ENCODE peak calls at places on chromosomes 7 and 10, in five cellular contexts. O is IMR-90, A is A673, B is GM23248, Y is GM12865. Q is an unnamed sample.

GRCh38 chr7:98137826-98138151 is 31.1 kb downstream of the LMTK2 start:
- DNase-seq in B (no peak), Y (peak), A (no peak), O (no peak), Q (peak)

GRCh38 chr7:97298561-97298960 is 181.1 kb downstream of the SDHAF3 start:
- DNase-seq in O (no peak), B (no peak), A (no peak), Y (no peak), Q (no peak)

GRCh38 chr7:65438593-65438992 is 64.9 kb downstream of the ZNF92 start:
- DNase-seq in O (peak), B (peak), A (peak), Y (no peak), Q (peak)

GRCh38 chr10:124743188-124744046 is 761 bp downstream of the FAM53B start:
- DNase-seq in Y (peak), B (peak), A (peak), O (no peak), Q (peak)

GRCh38 chr7:135801877-135802276 is 53.3 kb upstream of the FAM180A start:
- DNase-seq in B (no peak), Y (no peak), O (no peak), A (no peak), Q (no peak)

GRCh38 chr7:127667017-127667670 is 15.2 kb downstream of the SND1 start:
- DNase-seq in Y (no peak), A (peak), O (peak), B (peak), Q (no peak)

GRCh38 chr7:33392143-33392542 is 262.8 kb downstream of the BBS9 start:
- DNase-seq in B (no peak), O (no peak), A (no peak), Y (no peak), Q (no peak)

GRCh38 chr7:105102557-105103352 is 88.8 kb downstream of the KMT2E start:
- DNase-seq in O (no peak), Y (no peak), A (no peak), B (no peak), Q (no peak)

GRCh38 chr7:80833289-80834104 is 85.4 kb downstream of the SEMA3C start:
- DNase-seq in B (peak), O (peak), A (peak), Y (no peak), Q (no peak)

GRCh38 chr7:103934508-103934907 is 55.0 kb downstream of the RELN start:
- DNase-seq in B (no peak), O (no peak), A (no peak), Y (no peak), Q (no peak)

GRCh38 chr7:22094413-22095304 is 149.0 kb upstream of the CDCA7L start:
- DNase-seq in B (peak), Y (no peak), A (peak), O (peak), Q (no peak)

GRCh38 chr7:36186359-36186758 is 33.3 kb downstream of the EEPD1 start:
- DNase-seq in Y (no peak), O (peak), B (no peak), A (no peak), Q (no peak)

GRCh38 chr10:111139567-111139966 is 62.7 kb downstream of the ADRA2A start:
- DNase-seq in A (no peak), O (no peak), B (no peak), Y (no peak), Q (no peak)

GRCh38 chr7:18770852-18771251 is 275.3 kb downstream of the HDAC9 start:
- DNase-seq in Y (no peak), A (no peak), O (no peak), B (peak), Q (no peak)

GRCh38 chr10:58508316-58508715 is 4.4 kb upstream of the BICC1 start:
- DNase-seq in B (peak), A (no peak), O (peak), Y (no peak), Q (no peak)

GRCh38 chr10:111076682-111077661 is at the start of gene ADRA2A:
- DNase-seq in A (peak), B (peak), Y (no peak), O (peak), Q (peak)

GRCh38 chr10:3264178-3264867 is 91.7 kb upstream of the PITRM1 start:
- DNase-seq in Y (no peak), A (no peak), O (no peak), B (no peak), Q (no peak)

GRCh38 chr10:37734971-37735370 is 122.4 kb downstream of the ZNF248 start:
- DNase-seq in A (no peak), B (peak), Y (no peak), O (peak), Q (peak)

GRCh38 chr7:37921340-37921805 is 933 bp downstream of the EPDR1 start:
- DNase-seq in A (peak), Y (peak), O (no peak), B (peak), Q (peak)

GRCh38 chr7:17183630-17184328 is 114.7 kb upstream of the AHR start:
- DNase-seq in O (no peak), A (peak), B (peak), Y (no peak), Q (no peak)

GRCh38 chr7:55133630-55134392 is 115.0 kb downstream of the EGFR start:
- DNase-seq in B (peak), O (peak), Y (no peak), A (no peak), Q (no peak)

GRCh38 chr10:66928000-66928770 is 2.3 kb downstream of the LRRTM3 start:
- DNase-seq in B (peak), A (no peak), O (peak), Y (no peak), Q (no peak)

GRCh38 chr10:117546630-117547300 is 4.2 kb downstream of the EMX2 start:
- DNase-seq in B (peak), O (no peak), Y (no peak), A (no peak), Q (no peak)
- H3K4me3 ChIP-seq in B (peak), O (no peak), Y (no peak), A (no peak), Q (no peak)

GRCh38 chr7:90710466-90710850 is 114.3 kb downstream of the CDK14 start:
- DNase-seq in A (no peak), B (no peak), O (no peak), Y (no peak), Q (no peak)
- H3K4me3 ChIP-seq in A (peak), B (peak), O (no peak), Y (peak), Q (no peak)

GRCh38 chr7:158313931-158314330 is 273.7 kb downstream of the PTPRN2 start:
- DNase-seq in A (no peak), O (no peak), Y (no peak), B (no peak), Q (no peak)

GRCh38 chr7:158310924-158311713 is 276.5 kb downstream of the PTPRN2 start:
- DNase-seq in B (no peak), A (no peak), Y (no peak), O (no peak), Q (no peak)

GRCh38 chr7:158314394-158314793 is 273.2 kb downstream of the PTPRN2 start:
- DNase-seq in Y (no peak), A (no peak), B (no peak), O (no peak), Q (no peak)

GRCh38 chr7:158311791-158312190 is 275.8 kb downstream of the PTPRN2 start:
- DNase-seq in Y (no peak), O (no peak), A (no peak), B (no peak), Q (no peak)

DNA sequence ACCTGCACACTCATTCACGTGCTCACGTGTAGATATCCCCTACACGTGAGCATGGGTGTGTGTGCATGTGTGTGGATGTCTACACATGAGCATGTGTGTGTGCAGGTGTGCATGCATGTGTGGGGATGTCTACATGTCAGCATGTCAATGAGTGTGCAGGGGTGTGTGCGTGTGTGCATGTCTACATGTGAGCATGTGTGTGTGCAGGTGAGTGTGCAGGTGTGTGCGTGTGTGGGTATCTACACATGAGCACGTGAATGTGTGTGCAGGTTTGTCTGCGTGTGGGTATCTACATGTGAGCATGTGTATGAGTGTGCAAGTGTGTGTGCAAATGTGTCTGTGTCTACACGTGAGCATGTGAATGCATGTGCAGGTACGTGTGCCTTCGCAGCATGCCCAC is 274.8 kb downstream of the PTPRN2 start:
- DNase-seq in B (no peak), Y (no peak), A (no peak), O (no peak), Q (no peak)
- H3K4me3 ChIP-seq in B (no peak), Y (no peak), A (no peak), O (no peak), Q (no peak)

GRCh38 chr7:106597751-106598619 is 63.0 kb downstream of the CCDC71L start:
- DNase-seq in Y (peak), O (no peak), B (no peak), A (no peak), Q (no peak)
- H3K4me3 ChIP-seq in Y (peak), O (no peak), B (peak), A (no peak), Q (peak)

GRCh38 chr7:32323687-32324086 is 166.5 kb downstream of the LSM5 start:
- DNase-seq in B (no peak), Y (no peak), A (no peak), O (no peak), Q (no peak)

GRCh38 chr7:32316831-32317230 is 173.3 kb downstream of the LSM5 start:
- DNase-seq in O (no peak), Y (no peak), A (no peak), B (no peak), Q (no peak)

GRCh38 chr7:32319019-32319382 is 171.2 kb downstream of the LSM5 start:
- DNase-seq in O (no peak), Y (no peak), A (no peak), B (no peak), Q (no peak)

DNA sequence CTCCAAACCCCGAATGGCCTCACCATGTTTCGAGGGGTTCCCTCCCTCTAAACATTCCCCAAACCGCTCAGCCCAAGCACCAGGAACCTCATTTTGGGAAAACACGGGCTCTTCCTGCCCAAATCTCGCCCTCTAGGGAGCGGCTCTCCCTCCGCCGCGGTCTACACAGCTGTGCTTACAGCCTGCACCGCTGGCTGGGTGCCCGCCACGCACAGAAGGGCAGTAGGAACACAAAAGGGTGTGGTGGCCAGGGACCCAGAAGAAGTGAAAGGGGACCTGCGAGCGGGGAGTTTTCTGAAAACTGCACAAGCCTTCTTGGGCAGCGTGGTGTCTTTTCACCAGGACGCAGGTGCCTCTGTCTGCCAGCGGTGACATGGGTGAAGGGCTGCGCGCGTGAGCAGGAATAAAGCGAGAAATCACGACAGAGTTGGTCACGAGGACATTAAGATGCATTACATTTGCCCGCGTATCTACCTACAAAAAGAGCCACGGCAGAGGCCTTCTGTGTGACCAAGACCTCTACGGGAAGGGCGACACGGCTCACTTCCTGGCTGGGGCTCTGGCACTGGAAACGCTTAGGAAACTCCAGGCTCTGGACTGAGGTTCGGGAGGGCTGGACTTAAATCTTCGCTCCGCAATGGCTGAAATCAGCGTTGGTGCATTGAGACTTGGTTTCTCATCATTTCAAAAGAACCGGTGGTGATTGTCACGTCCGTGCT is 171.7 kb downstream of the LSM5 start:
- DNase-seq in Y (no peak), O (no peak), B (no peak), A (no peak), Q (no peak)
- H3K4me3 ChIP-seq in Y (no peak), O (no peak), B (no peak), A (no peak), Q (no peak)

GRCh38 chr10:63261496-63261895 is 128.4 kb downstream of the NRBF2 start:
- DNase-seq in O (peak), Y (peak), B (peak), A (no peak), Q (no peak)
- H3K4me3 ChIP-seq in O (no peak), Y (peak), B (no peak), A (no peak), Q (no peak)

GRCh38 chr7:2714636-2715035 is 26.6 kb downstream of the AMZ1 start:
- DNase-seq in Y (no peak), B (no peak), O (no peak), A (no peak), Q (no peak)
- H3K4me3 ChIP-seq in Y (no peak), B (no peak), O (no peak), A (no peak), Q (no peak)

GRCh38 chr7:116672596-116673503 is 854 bp downstream of the MET start:
- DNase-seq in O (peak), Y (no peak), B (peak), A (no peak), Q (no peak)

GRCh38 chr7:116671681-116672595 is at the start of gene MET:
- DNase-seq in A (peak), B (peak), O (peak), Y (peak), Q (peak)

GRCh38 chr7:116670409-116671036 is 1.5 kb upstream of the MET start:
- DNase-seq in Y (no peak), B (no peak), A (no peak), O (peak), Q (no peak)

GRCh38 chr7:116669769-116670168 is 2.2 kb upstream of the MET start:
- DNase-seq in O (peak), A (no peak), Y (no peak), B (no peak), Q (no peak)

DNA sequence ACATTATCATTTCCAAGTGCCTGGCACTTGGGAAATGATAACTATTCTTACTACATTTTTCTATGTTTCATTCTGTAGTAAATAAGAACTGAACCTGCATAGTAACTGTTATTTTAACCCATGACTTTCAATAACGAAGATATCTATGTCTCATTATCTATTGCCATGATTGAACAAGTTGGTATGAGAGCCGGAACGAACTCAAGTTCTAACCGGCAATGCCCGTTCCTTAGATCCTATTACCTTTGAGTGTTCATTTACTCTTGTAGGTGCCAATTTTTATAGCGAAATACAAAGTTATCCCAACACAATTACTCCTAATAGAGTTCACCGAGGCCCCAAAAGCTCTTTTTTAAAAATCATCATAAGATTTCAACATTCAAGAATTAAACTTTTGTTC is 885 bp upstream of the MET start:
- DNase-seq in Y (no peak), O (no peak), A (no peak), B (no peak), Q (no peak)
- H3K4me3 ChIP-seq in Y (no peak), O (no peak), A (peak), B (peak), Q (no peak)

GRCh38 chr7:142482899-142483658 is 225.2 kb upstream of the PRSS58 start:
- DNase-seq in Y (peak), A (peak), B (peak), O (peak), Q (peak)
- H3K4me3 ChIP-seq in Y (no peak), A (no peak), B (no peak), O (no peak), Q (no peak)

GRCh38 chr7:12954374-12954773 is 266.9 kb downstream of the ARL4A start:
- DNase-seq in O (no peak), Y (no peak), B (no peak), A (no peak), Q (no peak)
- H3K4me3 ChIP-seq in O (no peak), Y (no peak), B (no peak), A (no peak), Q (no peak)

Q was measured in NB4.